ENCODE peak calls at places on chromosome 20, in six cellular contexts. R is activated CD8-positive, alpha-beta memory T cell treated with anti-CD3 and anti-CD28 coated beads for 1 hour; C is mammary epithelial cell; N is cardiac muscle cell; Y is A549; U is skeletal muscle cell. D is an unnamed sample.

GRCh38 chr20:62737971-62738881 is 29.6 kb downstream of the NTSR1 start:
- DNase-seq in R (no peak), C (no peak), N (no peak), Y (no peak), U (no peak), D (peak)

GRCh38 chr20:61997372-61997771 is 68.3 kb downstream of the TAF4 start:
- DNase-seq in R (no peak), C (no peak), N (no peak), Y (no peak), U (no peak), D (no peak)

GRCh38 chr20:34824861-34825529 is 456 bp downstream of the NCOA6 start:
- DNase-seq in R (peak), C (peak), N (peak), Y (peak), U (peak), D (peak)

GRCh38 chr20:61636531-61637116 is 384.6 kb downstream of the CDH4 start:
- DNase-seq in R (no peak), C (no peak), N (no peak), Y (no peak), U (no peak), D (peak)

GRCh38 chr20:2767768-2768631 is 32.4 kb downstream of the CPXM1 start:
- DNase-seq in R (no peak), C (peak), N (no peak), Y (no peak), U (no peak), D (no peak)

GRCh38 chr20:44104807-44105517 is 82.0 kb downstream of the JPH2 start:
- DNase-seq in R (no peak), C (peak), N (peak), Y (no peak), U (peak), D (no peak)

GRCh38 chr20:50056408-50056926 is 56.5 kb downstream of the UBE2V1 start:
- DNase-seq in R (no peak), C (no peak), N (no peak), Y (no peak), U (no peak), D (no peak)

GRCh38 chr20:62068997-62069396 is 3.3 kb upstream of the TAF4 start:
- DNase-seq in R (no peak), C (no peak), N (no peak), Y (no peak), U (no peak), D (no peak)

GRCh38 chr20:19806806-19807691 is 49.0 kb downstream of the RIN2 start:
- DNase-seq in R (no peak), C (peak), N (no peak), Y (no peak), U (no peak), D (no peak)

GRCh38 chr20:3454821-3455220 is 16.0 kb upstream of the ATRN start:
- DNase-seq in R (no peak), C (no peak), N (no peak), Y (no peak), U (no peak), D (no peak)

GRCh38 chr20:44477151-44477550 is 1.5 kb downstream of the TTPAL start:
- DNase-seq in R (no peak), C (peak), N (no peak), Y (no peak), U (no peak), D (no peak)

GRCh38 chr20:59324441-59324840 is 24.0 kb downstream of the EDN3 start:
- DNase-seq in R (no peak), C (no peak), N (no peak), Y (no peak), U (no peak), D (no peak)

GRCh38 chr20:38997622-38998021 is 35.5 kb downstream of the DHX35 start:
- DNase-seq in R (no peak), C (no peak), N (no peak), Y (no peak), U (no peak), D (no peak)

GRCh38 chr20:62925420-62926228 is 681 bp downstream of the DIDO1 start:
- DNase-seq in R (no peak), C (peak), N (peak), Y (no peak), U (no peak), D (no peak)

GRCh38 chr20:47448429-47448828 is 53.3 kb upstream of the NCOA3 start:
- DNase-seq in R (no peak), C (no peak), N (no peak), Y (no peak), U (no peak), D (no peak)

GRCh38 chr20:62339647-62340062 is 27.5 kb downstream of the LAMA5 start:
- DNase-seq in R (no peak), C (no peak), N (no peak), Y (no peak), U (no peak), D (no peak)

GRCh38 chr20:57880155-57880648 is 170.4 kb upstream of the PMEPA1 start:
- DNase-seq in R (no peak), C (no peak), N (no peak), Y (no peak), U (no peak), D (peak)

GRCh38 chr20:16265334-16265733 is 307.9 kb downstream of the KIF16B start:
- DNase-seq in R (no peak), C (no peak), N (no peak), Y (no peak), U (no peak), D (no peak)

GRCh38 chr20:21529863-21530262 is 16.0 kb upstream of the NKX2-2 start:
- DNase-seq in R (no peak), C (no peak), N (no peak), Y (no peak), U (no peak), D (no peak)

GRCh38 chr20:19289451-19289850 is 77.0 kb downstream of the SLC24A3 start:
- DNase-seq in R (no peak), C (no peak), N (no peak), Y (no peak), U (no peak), D (no peak)

GRCh38 chr20:15986690-15987089 is 586.6 kb downstream of the KIF16B start:
- DNase-seq in R (no peak), C (no peak), N (no peak), Y (no peak), U (no peak), D (no peak)

GRCh38 chr20:21820688-21821087 is 115.2 kb downstream of the PAX1 start:
- DNase-seq in R (no peak), C (no peak), N (no peak), Y (no peak), U (no peak), D (no peak)

GRCh38 chr20:45509091-45509490 is 6.3 kb downstream of the SPINT3 start:
- DNase-seq in R (no peak), C (no peak), N (no peak), Y (no peak), U (no peak), D (no peak)

D was measured in cardiac septum.